ENCODE peak calls at places on chromosomes 13 and 19, in eight cellular contexts. O is tibial nerve; Y is CD4-positive, alpha-beta memory T cell; Q is Peyer's patch; K is gastrocnemius medialis; T is neuronal stem cell; N is Caco-2; R is IMR-90. H is an unnamed sample.

GRCh38 chr19:33430674-33431277 is 57.3 kb downstream of the CEBPG start:
- DNase-seq in N (peak), T (peak), K (no peak), Y (peak), Q (peak), R (peak), O (peak), H (no peak)

GRCh38 chr13:25267715-25268114 is 19.6 kb downstream of the MTMR6 start:
- DNase-seq in Q (no peak), T (no peak), N (peak), O (no peak), K (no peak), R (peak), Y (peak), H (no peak)

GRCh38 chr19:40381321-40381720 is 8.7 kb downstream of the HIPK4 start:
- DNase-seq in Y (no peak), N (peak), O (no peak), Q (no peak), R (no peak), K (no peak), T (no peak), H (no peak)

GRCh38 chr13:79679334-79679733 is 198.4 kb downstream of the NDFIP2 start:
- DNase-seq in Q (peak), N (peak), Y (no peak), O (peak), T (peak), R (peak), K (peak), H (no peak)

GRCh38 chr13:105874808-105875207 is 660.7 kb downstream of the EFNB2 start:
- DNase-seq in Q (no peak), T (no peak), K (no peak), R (no peak), N (no peak), O (no peak), Y (no peak), H (no peak)

GRCh38 chr13:25727250-25727649 is 324.6 kb downstream of the SHISA2 start:
- DNase-seq in T (no peak), K (no peak), Y (no peak), O (no peak), R (no peak), N (no peak), Q (no peak), H (no peak)

GRCh38 chr19:35963514-35963913 is 27.3 kb downstream of the LRFN3 start:
- DNase-seq in R (peak), K (no peak), T (peak), O (no peak), Y (peak), N (peak), Q (no peak), H (no peak)

GRCh38 chr19:11541238-11541637 is 2.6 kb downstream of the CNN1 start:
- DNase-seq in N (no peak), O (no peak), Q (no peak), T (no peak), K (no peak), Y (no peak), R (no peak), H (no peak)

GRCh38 chr13:43878897-43879322 is 630 bp downstream of the CCDC122 start:
- DNase-seq in N (peak), K (peak), Y (no peak), Q (peak), R (peak), O (peak), T (no peak), H (peak)

GRCh38 chr19:50933640-50934039 is 19.2 kb downstream of the KLK5 start:
- DNase-seq in Y (no peak), O (no peak), N (no peak), Q (no peak), T (no peak), R (peak), K (no peak), H (no peak)

GRCh38 chr13:92967923-92968322 is 258.7 kb upstream of the GPC6 start:
- DNase-seq in O (no peak), Q (no peak), Y (no peak), K (no peak), N (peak), R (peak), T (no peak), H (no peak)

GRCh38 chr13:23470706-23471610 is 37.5 kb upstream of the SACS start:
- DNase-seq in N (no peak), O (no peak), Q (no peak), T (no peak), K (no peak), R (no peak), Y (no peak), H (no peak)

GRCh38 chr19:29565171-29565570 is 39.4 kb downstream of the VSTM2B start:
- DNase-seq in N (no peak), Y (no peak), K (no peak), R (no peak), O (no peak), Q (no peak), T (no peak), H (no peak)

GRCh38 chr13:113325779-113326178 is 28.7 kb downstream of the LAMP1 start:
- DNase-seq in R (no peak), K (no peak), Q (no peak), Y (no peak), N (no peak), O (no peak), T (no peak), H (no peak)

GRCh38 chr19:51026554-51026831 is at the start of gene KLK11:
- DNase-seq in Y (no peak), K (no peak), N (no peak), T (no peak), Q (no peak), O (no peak), R (no peak), H (no peak)

GRCh38 chr19:35140898-35141626 is 2.0 kb upstream of the FXYD7 start:
- DNase-seq in N (peak), K (peak), Q (peak), O (peak), Y (peak), T (peak), R (peak), H (peak)

GRCh38 chr13:99305180-99305965 is 1.8 kb downstream of the GPR183 start:
- DNase-seq in Q (no peak), T (no peak), N (no peak), Y (no peak), K (no peak), O (no peak), R (no peak), H (no peak)
- H3K4me3 ChIP-seq in Q (peak), T (no peak), N (no peak), Y (peak), K (no peak), O (no peak), R (no peak), H (peak)

GRCh38 chr13:100550433-100550832 is 38.2 kb downstream of the GGACT start:
- DNase-seq in Q (no peak), N (no peak), T (no peak), K (peak), Y (no peak), R (peak), O (no peak), H (no peak)
- H3K4me3 ChIP-seq in Q (no peak), N (no peak), T (no peak), K (no peak), Y (no peak), R (no peak), O (no peak), H (no peak)

DNA sequence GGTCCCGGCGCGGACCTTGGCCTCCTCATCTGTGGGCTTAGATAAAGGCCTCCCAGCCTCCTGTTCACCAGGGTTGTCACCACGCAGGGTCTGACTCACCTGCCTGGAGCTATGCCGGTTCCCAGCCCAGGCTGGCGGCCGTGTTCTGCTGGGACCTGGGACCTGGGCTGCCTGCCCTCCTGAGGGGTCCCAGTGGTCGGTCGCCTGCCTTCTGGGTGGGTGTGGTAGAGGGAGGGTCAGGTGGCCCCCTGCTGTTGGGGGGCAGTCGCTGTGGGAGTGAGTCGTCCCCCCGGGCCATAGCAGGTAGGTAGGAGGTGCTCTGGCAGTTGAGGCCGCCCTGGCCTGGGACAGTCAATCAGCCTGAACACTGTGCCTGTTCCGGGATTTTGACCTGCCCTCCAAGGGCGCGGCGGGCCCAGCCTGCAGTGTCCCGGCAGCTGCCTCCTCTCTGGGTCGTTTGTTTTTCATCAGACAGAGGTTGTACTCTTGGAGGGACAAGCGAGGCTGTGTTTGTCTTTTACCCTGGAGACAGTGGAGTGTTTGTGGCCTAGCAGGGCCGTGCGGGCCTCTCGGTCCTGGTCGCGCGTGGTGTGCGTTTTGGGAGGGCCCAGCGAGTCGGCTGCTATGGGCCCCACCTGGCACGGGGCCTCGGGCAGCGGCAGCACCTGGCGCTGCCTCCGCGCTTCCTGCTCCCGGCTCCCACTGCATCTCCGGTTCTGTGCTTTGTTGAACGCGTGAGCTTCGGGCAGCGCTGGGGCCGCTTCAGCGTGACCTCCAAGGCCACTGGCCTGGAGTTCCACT is 2.6 kb downstream of the ADAT3 start:
- DNase-seq in Y (no peak), Q (no peak), N (peak), R (no peak), O (no peak), T (no peak), K (no peak), H (no peak)
- H3K4me3 ChIP-seq in Y (no peak), Q (peak), N (no peak), R (no peak), O (no peak), T (no peak), K (no peak), H (no peak)

DNA sequence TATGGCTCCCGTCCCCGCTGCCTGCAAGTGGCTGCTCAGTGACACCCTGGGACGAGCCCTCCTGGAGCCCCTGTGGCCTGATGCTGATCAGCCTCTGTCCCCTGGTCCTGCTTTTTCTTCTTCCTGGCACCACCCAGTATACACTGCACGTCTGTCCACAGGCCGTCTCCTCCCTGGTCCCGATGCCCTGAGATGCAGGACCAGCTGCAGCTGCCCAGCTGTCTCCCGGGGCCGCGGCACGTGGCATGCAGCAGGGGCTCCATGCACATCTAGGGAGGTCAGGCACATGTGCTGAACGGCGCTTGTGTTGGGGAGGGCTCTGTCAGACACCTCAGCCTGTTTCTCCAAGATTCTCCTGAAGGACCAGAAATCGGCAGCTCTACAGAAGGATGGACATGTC is 30.2 kb downstream of the ZFR2 start:
- DNase-seq in O (no peak), K (no peak), T (no peak), R (no peak), Q (no peak), N (no peak), Y (no peak), H (no peak)
- H3K4me3 ChIP-seq in O (no peak), K (no peak), T (no peak), R (no peak), Q (no peak), N (no peak), Y (no peak), H (no peak)

GRCh38 chr19:5204212-5204611 is 136.4 kb downstream of the PTPRS start:
- DNase-seq in K (no peak), R (no peak), Q (no peak), O (no peak), T (no peak), Y (no peak), N (no peak), H (no peak)
- H3K4me3 ChIP-seq in K (no peak), R (no peak), Q (no peak), O (no peak), T (no peak), Y (no peak), N (no peak), H (no peak)

GRCh38 chr19:56367829-56368711 is 25.3 kb downstream of the ZNF582 start:
- DNase-seq in Y (peak), R (peak), O (peak), Q (peak), N (no peak), T (peak), K (peak), H (peak)
- H3K4me3 ChIP-seq in Y (peak), R (peak), O (peak), Q (peak), N (no peak), T (peak), K (peak), H (peak)

GRCh38 chr19:14443632-14444216 is 10.6 kb downstream of the PKN1 start:
- DNase-seq in R (no peak), N (no peak), K (no peak), Q (no peak), T (no peak), O (no peak), Y (no peak), H (no peak)

GRCh38 chr19:14439014-14439413 is 5.9 kb downstream of the PKN1 start:
- DNase-seq in Y (no peak), Q (no peak), K (no peak), T (no peak), N (no peak), R (no peak), O (no peak), H (no peak)

GRCh38 chr19:14442904-14443631 is 10.0 kb downstream of the PKN1 start:
- DNase-seq in Y (no peak), T (no peak), N (no peak), R (no peak), K (no peak), O (no peak), Q (no peak), H (no peak)

GRCh38 chr19:14440049-14440448 is 6.9 kb downstream of the PKN1 start:
- DNase-seq in Q (peak), R (no peak), N (no peak), K (peak), Y (peak), T (no peak), O (peak), H (no peak)

DNA sequence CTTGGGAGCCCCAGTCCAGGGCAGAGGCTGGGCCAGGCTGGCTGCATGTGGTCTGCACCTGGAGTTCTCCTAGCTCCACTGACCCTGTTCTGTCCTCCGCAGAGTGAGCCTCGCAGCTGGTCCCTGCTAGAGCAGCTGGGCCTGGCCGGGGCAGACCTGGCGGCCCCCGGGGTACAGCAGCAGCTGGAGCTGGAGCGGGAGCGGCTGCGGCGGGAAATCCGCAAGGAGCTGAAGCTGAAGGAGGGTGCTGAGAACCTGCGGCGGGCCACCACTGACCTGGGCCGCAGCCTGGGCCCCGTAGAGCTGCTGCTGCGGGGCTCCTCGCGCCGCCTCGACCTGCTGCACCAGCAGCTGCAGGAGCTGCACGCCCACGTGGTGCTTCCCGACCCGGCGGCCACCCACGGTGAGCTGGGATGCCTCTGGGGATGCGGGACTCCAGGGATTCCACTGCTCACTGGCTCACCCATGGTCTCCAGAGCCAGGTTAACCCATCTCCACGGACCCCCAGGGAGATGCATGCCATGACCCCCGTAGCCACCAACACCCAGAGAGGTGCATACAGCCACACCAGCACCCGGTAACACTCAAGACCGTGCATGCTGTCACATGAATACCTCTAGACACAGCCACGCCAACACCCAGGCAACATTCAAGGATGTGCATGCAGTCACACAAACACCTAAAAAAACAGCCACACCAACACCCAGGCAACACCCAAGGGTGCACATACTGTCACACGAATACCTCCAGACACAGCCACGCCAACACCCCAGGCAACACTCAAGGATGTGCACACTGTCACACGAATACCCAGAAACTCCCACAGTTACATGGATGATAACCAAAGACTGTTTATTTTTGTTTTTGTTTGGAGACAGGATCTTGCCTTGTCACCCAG is 8.2 kb downstream of the PKN1 start:
- DNase-seq in K (no peak), R (no peak), Q (no peak), O (no peak), T (no peak), Y (no peak), N (no peak), H (no peak)
- H3K4me3 ChIP-seq in K (no peak), R (no peak), Q (no peak), O (no peak), T (no peak), Y (peak), N (no peak), H (no peak)

GRCh38 chr19:3722443-3723109 is 14.4 kb downstream of the TJP3 start:
- DNase-seq in Q (no peak), K (no peak), Y (no peak), O (no peak), T (no peak), R (no peak), N (peak), H (no peak)
- H3K4me3 ChIP-seq in Q (peak), K (no peak), Y (peak), O (no peak), T (no peak), R (no peak), N (peak), H (no peak)

H was measured in thoracic aorta.